ENCODE peak calls at places on chromosomes 7 and 10, in five cellular contexts. One of them, this sample, is unnamed.

GRCh38 chr7:82750007-82750406 is 306.4 kb upstream of the CACNA2D1 start:
- DNase-seq in esophagus squamous epithelium: no peak
- DNase-seq in mucosa of descending colon: no peak
- DNase-seq in IMR-90: no peak
- DNase-seq in astrocyte of the cerebellum: no peak
- DNase-seq in this sample: no peak

GRCh38 chr7:43647772-43648643 is 65.1 kb downstream of the STK17A start:
- DNase-seq in esophagus squamous epithelium: no peak
- DNase-seq in mucosa of descending colon: peak; percentile 59
- DNase-seq in IMR-90: peak; percentile 100
- DNase-seq in astrocyte of the cerebellum: peak; percentile 100
- DNase-seq in this sample: peak; percentile 98

GRCh38 chr10:13047529-13048206 is 46.2 kb upstream of the CCDC3 start:
- DNase-seq in esophagus squamous epithelium: no peak
- DNase-seq in mucosa of descending colon: no peak
- DNase-seq in IMR-90: no peak
- DNase-seq in astrocyte of the cerebellum: no peak
- DNase-seq in this sample: no peak

GRCh38 chr10:31273789-31274188 is 45.2 kb upstream of the ZEB1 start:
- DNase-seq in esophagus squamous epithelium: no peak
- DNase-seq in mucosa of descending colon: no peak
- DNase-seq in IMR-90: no peak
- DNase-seq in astrocyte of the cerebellum: no peak
- DNase-seq in this sample: no peak

GRCh38 chr7:2195403-2196246 is 37.1 kb downstream of the MAD1L1 start:
- DNase-seq in esophagus squamous epithelium: no peak
- DNase-seq in mucosa of descending colon: no peak
- DNase-seq in IMR-90: no peak
- DNase-seq in astrocyte of the cerebellum: no peak
- DNase-seq in this sample: no peak

GRCh38 chr7:10662982-10663884 is 310.4 kb upstream of the PHF14 start:
- DNase-seq in esophagus squamous epithelium: no peak
- DNase-seq in mucosa of descending colon: no peak
- DNase-seq in IMR-90: no peak
- DNase-seq in astrocyte of the cerebellum: no peak
- DNase-seq in this sample: no peak

GRCh38 chr10:11156480-11156879 is 138.8 kb downstream of the CELF2 start:
- DNase-seq in esophagus squamous epithelium: no peak
- DNase-seq in mucosa of descending colon: no peak
- DNase-seq in IMR-90: no peak
- DNase-seq in astrocyte of the cerebellum: no peak
- DNase-seq in this sample: no peak

GRCh38 chr7:23622469-23622868 is 25.3 kb downstream of the CCDC126 start:
- DNase-seq in esophagus squamous epithelium: no peak
- DNase-seq in mucosa of descending colon: no peak
- DNase-seq in IMR-90: peak; percentile 76
- DNase-seq in astrocyte of the cerebellum: no peak
- DNase-seq in this sample: peak; percentile 22

GRCh38 chr10:70537398-70538194 is 59.0 kb downstream of the PALD1 start:
- DNase-seq in esophagus squamous epithelium: no peak
- DNase-seq in mucosa of descending colon: peak; percentile 71
- DNase-seq in IMR-90: no peak
- DNase-seq in astrocyte of the cerebellum: no peak
- DNase-seq in this sample: no peak

GRCh38 chr7:25854608-25855497 is 297.1 kb upstream of the NFE2L3 start:
- DNase-seq in esophagus squamous epithelium: no peak
- DNase-seq in mucosa of descending colon: peak; percentile 85
- DNase-seq in IMR-90: peak; percentile 100
- DNase-seq in astrocyte of the cerebellum: peak; percentile 90
- DNase-seq in this sample: peak; percentile 96

GRCh38 chr10:70804424-70804814 is 11.3 kb upstream of the SGPL1 start:
- DNase-seq in esophagus squamous epithelium: no peak
- DNase-seq in mucosa of descending colon: no peak
- DNase-seq in IMR-90: no peak
- DNase-seq in astrocyte of the cerebellum: peak; percentile 64
- DNase-seq in this sample: no peak

GRCh38 chr10:33927347-33927746 is 592.9 kb upstream of the NRP1 start:
- DNase-seq in esophagus squamous epithelium: no peak
- DNase-seq in mucosa of descending colon: no peak
- DNase-seq in IMR-90: no peak
- DNase-seq in astrocyte of the cerebellum: no peak
- DNase-seq in this sample: no peak

GRCh38 chr7:2903686-2904162 is 59.6 kb upstream of the GNA12 start:
- DNase-seq in esophagus squamous epithelium: no peak
- DNase-seq in mucosa of descending colon: no peak
- DNase-seq in IMR-90: no peak
- DNase-seq in astrocyte of the cerebellum: no peak
- DNase-seq in this sample: peak; percentile 24

GRCh38 chr7:75639071-75639892 is 99.5 kb downstream of the HIP1 start:
- DNase-seq in esophagus squamous epithelium: no peak
- DNase-seq in mucosa of descending colon: peak; percentile 64
- DNase-seq in IMR-90: peak; percentile 22
- DNase-seq in astrocyte of the cerebellum: no peak
- DNase-seq in this sample: peak; percentile 35

GRCh38 chr10:92290076-92290836 is 622 bp downstream of the CPEB3 start:
- DNase-seq in esophagus squamous epithelium: no peak
- DNase-seq in mucosa of descending colon: peak; percentile 65
- DNase-seq in IMR-90: peak; percentile 49
- DNase-seq in astrocyte of the cerebellum: peak; percentile 11
- DNase-seq in this sample: peak; percentile 38

GRCh38 chr10:86899670-86900276 is 57.6 kb downstream of the MMRN2 start:
- DNase-seq in esophagus squamous epithelium: no peak
- DNase-seq in mucosa of descending colon: peak; percentile 90
- DNase-seq in IMR-90: peak; percentile 71
- DNase-seq in astrocyte of the cerebellum: peak; percentile 67
- DNase-seq in this sample: peak; percentile 81

GRCh38 chr7:28329616-28330373 is 82.5 kb upstream of the CREB5 start:
- DNase-seq in esophagus squamous epithelium: no peak
- DNase-seq in mucosa of descending colon: no peak
- DNase-seq in IMR-90: no peak
- DNase-seq in astrocyte of the cerebellum: no peak
- DNase-seq in this sample: no peak

GRCh38 chr10:43250925-43251663 is 15.8 kb downstream of the RASGEF1A start:
- DNase-seq in esophagus squamous epithelium: no peak
- DNase-seq in mucosa of descending colon: no peak
- DNase-seq in IMR-90: no peak
- DNase-seq in astrocyte of the cerebellum: no peak
- DNase-seq in this sample: no peak

GRCh38 chr10:86708783-86709778 is 40.8 kb downstream of the LDB3 start:
- DNase-seq in esophagus squamous epithelium: no peak
- DNase-seq in mucosa of descending colon: no peak
- DNase-seq in IMR-90: no peak
- DNase-seq in astrocyte of the cerebellum: no peak
- DNase-seq in this sample: no peak

GRCh38 chr7:47786557-47787248 is 161.6 kb downstream of the PKD1L1 start:
- DNase-seq in esophagus squamous epithelium: no peak
- DNase-seq in mucosa of descending colon: peak; percentile 17
- DNase-seq in IMR-90: peak; percentile 99
- DNase-seq in astrocyte of the cerebellum: peak; percentile 98
- DNase-seq in this sample: peak; percentile 98

GRCh38 chr7:16178069-16178468 is 243.3 kb downstream of the CRPPA start:
- DNase-seq in esophagus squamous epithelium: no peak
- DNase-seq in mucosa of descending colon: no peak
- DNase-seq in IMR-90: no peak
- DNase-seq in astrocyte of the cerebellum: no peak
- DNase-seq in this sample: no peak

GRCh38 chr10:73644015-73644743 is 2.9 kb upstream of the MYOZ1 start:
- DNase-seq in esophagus squamous epithelium: no peak
- DNase-seq in mucosa of descending colon: peak; percentile 69
- DNase-seq in IMR-90: peak; percentile 73
- DNase-seq in astrocyte of the cerebellum: peak; percentile 66
- DNase-seq in this sample: peak; percentile 76

GRCh38 chr7:77481615-77482014 is 55.5 kb upstream of the PTPN12 start:
- DNase-seq in esophagus squamous epithelium: no peak
- DNase-seq in mucosa of descending colon: peak; percentile 55
- DNase-seq in IMR-90: no peak
- DNase-seq in astrocyte of the cerebellum: no peak
- DNase-seq in this sample: no peak

GRCh38 chr10:70774810-70775678 is 10.1 kb downstream of the TBATA start:
- DNase-seq in esophagus squamous epithelium: no peak
- DNase-seq in mucosa of descending colon: peak; percentile 42
- DNase-seq in IMR-90: no peak
- DNase-seq in astrocyte of the cerebellum: no peak
- DNase-seq in this sample: no peak

GRCh38 chr10:62648941-62649340 is 155.6 kb upstream of the ADO start:
- DNase-seq in esophagus squamous epithelium: no peak
- DNase-seq in mucosa of descending colon: no peak
- DNase-seq in IMR-90: no peak
- DNase-seq in astrocyte of the cerebellum: no peak
- DNase-seq in this sample: no peak

GRCh38 chr7:1720325-1720724 is 50.2 kb downstream of the ELFN1 start:
- DNase-seq in esophagus squamous epithelium: no peak
- DNase-seq in mucosa of descending colon: no peak
- DNase-seq in IMR-90: no peak
- DNase-seq in astrocyte of the cerebellum: no peak
- DNase-seq in this sample: no peak

GRCh38 chr10:1094112-1095057 is 38.2 kb downstream of the WDR37 start:
- DNase-seq in esophagus squamous epithelium: no peak
- DNase-seq in mucosa of descending colon: no peak
- DNase-seq in IMR-90: no peak
- DNase-seq in astrocyte of the cerebellum: no peak
- DNase-seq in this sample: no peak

GRCh38 chr7:43071604-43072003 is 40.8 kb upstream of the HECW1 start:
- DNase-seq in esophagus squamous epithelium: no peak
- DNase-seq in mucosa of descending colon: no peak
- DNase-seq in IMR-90: peak; percentile 1
- DNase-seq in astrocyte of the cerebellum: no peak
- DNase-seq in this sample: peak; percentile 3

GRCh38 chr10:106327747-106328146 is 836.8 kb downstream of the SORCS1 start:
- DNase-seq in esophagus squamous epithelium: no peak
- DNase-seq in mucosa of descending colon: no peak
- DNase-seq in IMR-90: no peak
- DNase-seq in astrocyte of the cerebellum: no peak
- DNase-seq in this sample: no peak

GRCh38 chr7:105336009-105336408 is 52.7 kb downstream of the SRPK2 start:
- DNase-seq in esophagus squamous epithelium: no peak
- DNase-seq in mucosa of descending colon: no peak
- DNase-seq in IMR-90: peak; percentile 20
- DNase-seq in astrocyte of the cerebellum: no peak
- DNase-seq in this sample: peak; percentile 23
- TF ChIP-seq CTCF in esophagus squamous epithelium: peak; percentile 51
- TF ChIP-seq CTCF in mucosa of descending colon: no peak
- TF ChIP-seq CTCF in IMR-90: peak; percentile 37
- TF ChIP-seq CTCF in astrocyte of the cerebellum: no peak
- TF ChIP-seq CTCF in this sample: peak; percentile 23

GRCh38 chr7:111012152-111012551 is 78.8 kb upstream of the LRRN3 start:
- DNase-seq in esophagus squamous epithelium: no peak
- DNase-seq in mucosa of descending colon: no peak
- DNase-seq in IMR-90: peak; percentile 36
- DNase-seq in astrocyte of the cerebellum: no peak
- DNase-seq in this sample: peak; percentile 25

GRCh38 chr7:111010833-111011232 is 80.1 kb upstream of the LRRN3 start:
- DNase-seq in esophagus squamous epithelium: no peak
- DNase-seq in mucosa of descending colon: no peak
- DNase-seq in IMR-90: no peak
- DNase-seq in astrocyte of the cerebellum: no peak
- DNase-seq in this sample: no peak

GRCh38 chr7:111011500-111011899 is 79.4 kb upstream of the LRRN3 start:
- DNase-seq in esophagus squamous epithelium: no peak
- DNase-seq in mucosa of descending colon: no peak
- DNase-seq in IMR-90: no peak
- DNase-seq in astrocyte of the cerebellum: no peak
- DNase-seq in this sample: no peak

GRCh38 chr7:111006691-111007090 is 84.2 kb upstream of the LRRN3 start:
- DNase-seq in esophagus squamous epithelium: no peak
- DNase-seq in mucosa of descending colon: no peak
- DNase-seq in IMR-90: peak; percentile 77
- DNase-seq in astrocyte of the cerebellum: no peak
- DNase-seq in this sample: no peak

GRCh38 chr7:111009641-111010040 is 81.3 kb upstream of the LRRN3 start:
- DNase-seq in esophagus squamous epithelium: no peak
- DNase-seq in mucosa of descending colon: no peak
- DNase-seq in IMR-90: no peak
- DNase-seq in astrocyte of the cerebellum: no peak
- DNase-seq in this sample: no peak
- H3K4me3 ChIP-seq in esophagus squamous epithelium: no peak overlapping the region
- H3K4me3 ChIP-seq in mucosa of descending colon: no peak overlapping the region
- H3K4me3 ChIP-seq in IMR-90: no peak overlapping the region
- H3K4me3 ChIP-seq in astrocyte of the cerebellum: no peak overlapping the region
- H3K4me3 ChIP-seq in this sample: no peak overlapping the region

DNA sequence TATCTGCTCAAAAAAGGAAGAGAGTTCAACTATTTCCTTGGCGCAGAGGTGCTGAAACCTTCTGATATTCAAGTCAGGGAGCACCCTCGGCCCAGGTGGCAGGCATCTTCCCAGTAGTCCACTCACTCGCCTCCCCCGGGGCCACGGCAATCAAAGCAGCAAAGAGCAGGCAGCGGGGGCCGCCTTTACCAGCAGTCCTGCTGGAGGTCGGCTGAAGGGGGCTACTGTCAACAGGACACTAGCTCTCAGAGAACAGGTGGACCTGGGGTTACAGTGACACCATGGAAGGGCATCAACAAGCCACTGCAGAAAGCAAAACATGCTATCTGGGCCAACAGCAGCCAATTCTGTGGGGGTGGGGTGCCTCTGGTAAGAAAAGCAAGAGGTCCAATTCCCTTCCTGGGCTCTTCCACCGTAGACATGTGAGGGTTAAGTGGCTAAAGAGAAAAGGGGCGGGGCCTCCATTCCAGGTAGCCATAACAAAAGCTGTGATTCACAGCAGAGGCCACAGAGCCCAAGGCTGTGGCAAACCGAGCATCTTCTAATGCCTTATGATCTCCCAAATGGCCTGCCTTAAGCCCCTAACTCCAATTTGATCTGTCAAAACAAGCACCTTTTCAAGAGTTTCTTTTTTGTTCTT is 9.4 kb downstream of the FZD9 start:
- DNase-seq in esophagus squamous epithelium: no peak
- DNase-seq in mucosa of descending colon: no peak
- DNase-seq in IMR-90: no peak
- DNase-seq in astrocyte of the cerebellum: no peak
- DNase-seq in this sample: no peak
- TF ChIP-seq CTCF in esophagus squamous epithelium: no peak
- TF ChIP-seq CTCF in mucosa of descending colon: no peak
- TF ChIP-seq CTCF in IMR-90: no peak
- TF ChIP-seq CTCF in astrocyte of the cerebellum: no peak
- TF ChIP-seq CTCF in this sample: no peak

DNA sequence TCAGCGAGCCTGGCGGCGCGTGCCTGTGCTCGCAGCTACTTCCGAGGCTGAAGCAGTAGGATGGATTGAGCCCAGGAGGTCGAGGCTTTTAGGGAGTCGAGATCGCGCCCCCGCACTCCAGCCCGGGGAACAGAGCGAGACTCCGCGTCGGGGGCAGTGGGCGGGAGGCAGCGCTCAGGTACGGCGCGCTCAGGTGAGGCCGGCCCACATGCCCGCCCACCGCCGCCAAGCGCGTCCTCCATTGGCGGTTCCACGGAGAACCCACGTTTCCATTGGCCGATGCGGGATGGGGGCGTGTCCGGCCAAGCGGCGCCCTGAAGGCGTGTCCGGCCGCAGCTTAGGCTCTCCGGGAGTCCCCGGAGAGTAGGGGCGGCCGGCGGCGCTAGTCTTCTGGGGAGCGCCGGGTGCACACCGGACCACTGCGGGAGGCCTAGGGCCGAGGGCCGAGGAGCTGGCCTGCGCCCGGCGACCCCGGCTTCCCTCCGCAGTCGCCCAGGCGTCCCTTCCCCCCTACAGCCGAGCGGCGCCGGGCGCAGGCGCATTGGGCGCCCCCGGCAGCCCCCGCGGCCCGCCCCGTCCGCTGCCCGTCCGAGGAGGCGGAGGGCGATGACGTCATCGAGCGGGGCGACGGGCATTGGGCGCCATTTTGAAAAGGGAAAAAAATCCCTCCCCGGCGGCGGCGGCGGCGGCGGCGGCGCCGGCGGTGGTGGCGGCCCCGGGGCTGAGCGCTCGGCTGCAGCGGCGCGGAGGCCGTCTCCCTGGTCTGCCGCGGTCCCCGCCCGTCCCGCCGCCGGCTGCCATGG is at the start of gene PPP2R2D:
- DNase-seq in esophagus squamous epithelium: peak; percentile 62
- DNase-seq in mucosa of descending colon: peak; percentile 96
- DNase-seq in IMR-90: peak; percentile 83
- DNase-seq in astrocyte of the cerebellum: peak; percentile 70
- DNase-seq in this sample: peak; percentile 89
- H3K4me3 ChIP-seq in esophagus squamous epithelium: peak within 1 kb of the TSS; percentile 98
- H3K4me3 ChIP-seq in mucosa of descending colon: peak within 1 kb of the TSS; percentile 90
- H3K4me3 ChIP-seq in IMR-90: peak within 1 kb of the TSS; percentile 65
- H3K4me3 ChIP-seq in astrocyte of the cerebellum: peak within 1 kb of the TSS; percentile 77
- H3K4me3 ChIP-seq in this sample: peak within 1 kb of the TSS; percentile 83